ENCODE peak calls at places on chromosomes 3 and 15, in four cellular contexts. X is GM12878, N is HepG2, V is K562. L is an unnamed sample.

GRCh38 chr15:51864408-51865056 is 35.1 kb downstream of the TMOD3 start:
- DNase-seq in X (no peak), N (no peak), V (no peak), L (no peak)

GRCh38 chr15:73660455-73660854 is 23.7 kb upstream of the CD276 start:
- DNase-seq in X (no peak), N (no peak), V (no peak), L (no peak)

GRCh38 chr3:141377377-141377776 is 9.1 kb downstream of the ZBTB38 start:
- DNase-seq in X (no peak), N (no peak), V (no peak), L (no peak)

GRCh38 chr3:17142516-17142915 is 257.8 kb downstream of the PLCL2 start:
- DNase-seq in X (no peak), N (no peak), V (no peak), L (no peak)

GRCh38 chr3:141231923-141232861 is 567 bp downstream of the PXYLP1 start:
- DNase-seq in X (no peak), N (no peak), V (peak), L (peak)

GRCh38 chr3:132283440-132283839 is 33.8 kb upstream of the ACP3 start:
- DNase-seq in X (no peak), N (no peak), V (no peak), L (no peak)

GRCh38 chr3:155270063-155270462 is 23.4 kb downstream of the STRIT1 start:
- DNase-seq in X (no peak), N (no peak), V (no peak), L (no peak)

GRCh38 chr3:132569580-132569979 is 27.5 kb upstream of the ACKR4 start:
- DNase-seq in X (no peak), N (no peak), V (no peak), L (no peak)

GRCh38 chr3:172221550-172221949 is 182.2 kb downstream of the FNDC3B start:
- DNase-seq in X (no peak), N (no peak), V (no peak), L (no peak)

GRCh38 chr15:75042730-75043508 is 19.5 kb downstream of the PPCDC start:
- DNase-seq in X (peak), N (peak), V (peak), L (peak)

GRCh38 chr3:66039590-66039887 is 821 bp upstream of the MAGI1 start:
- DNase-seq in X (no peak), N (peak), V (peak), L (peak)

GRCh38 chr3:27431116-27431515 is 53.1 kb downstream of the SLC4A7 start:
- DNase-seq in X (no peak), N (no peak), V (no peak), L (peak)

GRCh38 chr3:195013962-195014361 is 257.0 kb downstream of the XXYLT1 start:
- DNase-seq in X (no peak), N (no peak), V (no peak), L (no peak)

GRCh38 chr3:8338424-8338823 is 163.2 kb upstream of the LMCD1 start:
- DNase-seq in X (no peak), N (no peak), V (no peak), L (no peak)

GRCh38 chr3:156448300-156448699 is 106.6 kb downstream of the SSR3 start:
- DNase-seq in X (no peak), N (peak), V (peak), L (peak)

GRCh38 chr15:42890161-42890913 is 30.2 kb downstream of the TTBK2 start:
- DNase-seq in X (no peak), N (peak), V (no peak), L (peak)

GRCh38 chr15:63500265-63501250 is 3.8 kb upstream of the USP3 start:
- DNase-seq in X (no peak), N (no peak), V (no peak), L (no peak)

GRCh38 chr3:45145681-45146614 is at the start of gene CDCP1:
- DNase-seq in X (no peak), N (no peak), V (peak), L (no peak)
- TF ChIP-seq POLR2AphosphoS5 in X (no peak), N (no peak), V (no peak), L (no peak)

DNA sequence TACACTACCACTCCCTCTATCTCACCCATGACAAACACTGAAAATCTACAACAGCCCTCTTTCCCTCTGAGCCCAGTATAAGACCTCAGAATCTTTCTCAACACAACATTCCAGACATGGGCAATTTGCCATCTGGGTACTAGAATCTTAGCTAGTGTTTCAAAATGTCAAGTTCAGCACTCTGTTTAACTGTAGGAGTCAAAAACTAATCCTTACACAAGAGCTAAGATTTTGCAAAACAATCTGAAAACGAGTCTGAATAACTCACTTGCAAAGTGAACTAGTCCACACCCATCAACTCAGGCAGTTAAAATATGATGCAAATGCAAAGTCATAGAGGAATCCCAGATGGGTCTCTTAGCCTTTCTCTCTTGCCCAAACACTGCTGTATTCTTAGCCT is 67.8 kb downstream of the GPR176 start:
- DNase-seq in X (no peak), N (no peak), V (no peak), L (no peak)
- TF ChIP-seq MYC in X (no peak), N (no peak), V (no peak), L (no peak)

DNA sequence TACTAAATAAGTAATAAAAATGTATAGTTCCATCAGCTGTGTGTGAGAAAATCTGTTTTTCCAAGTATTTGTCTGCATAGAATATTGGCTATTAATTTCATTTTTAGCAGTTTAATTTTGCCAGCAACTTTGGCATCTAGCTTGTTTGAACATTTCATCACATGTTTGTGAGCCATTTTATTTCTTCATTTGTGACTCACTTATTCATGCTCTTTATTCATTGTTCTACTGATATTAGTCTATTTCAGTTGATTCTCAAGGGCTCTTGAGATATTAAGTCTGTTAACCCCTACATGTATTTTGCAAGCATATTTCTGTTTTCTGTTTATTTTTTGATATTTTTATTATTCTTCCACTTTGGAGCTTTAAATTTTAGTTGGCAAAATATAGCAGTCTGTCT is 74.0 kb upstream of the PHLDB2 start:
- DNase-seq in X (no peak), N (no peak), V (no peak), L (no peak)
- H3K27ac ChIP-seq in X (no peak), N (no peak), V (no peak), L (no peak)

GRCh38 chr15:35306361-35306981 is 221.4 kb upstream of the NANOGP8 start:
- DNase-seq in X (no peak), N (no peak), V (no peak), L (peak)

GRCh38 chr15:35309886-35310285 is 224.8 kb upstream of the NANOGP8 start:
- DNase-seq in X (no peak), N (no peak), V (no peak), L (no peak)

GRCh38 chr15:35307026-35307425 is 221.9 kb upstream of the NANOGP8 start:
- DNase-seq in X (no peak), N (no peak), V (no peak), L (no peak)

GRCh38 chr15:35307676-35308075 is 222.6 kb upstream of the NANOGP8 start:
- DNase-seq in X (no peak), N (no peak), V (no peak), L (no peak)

DNA sequence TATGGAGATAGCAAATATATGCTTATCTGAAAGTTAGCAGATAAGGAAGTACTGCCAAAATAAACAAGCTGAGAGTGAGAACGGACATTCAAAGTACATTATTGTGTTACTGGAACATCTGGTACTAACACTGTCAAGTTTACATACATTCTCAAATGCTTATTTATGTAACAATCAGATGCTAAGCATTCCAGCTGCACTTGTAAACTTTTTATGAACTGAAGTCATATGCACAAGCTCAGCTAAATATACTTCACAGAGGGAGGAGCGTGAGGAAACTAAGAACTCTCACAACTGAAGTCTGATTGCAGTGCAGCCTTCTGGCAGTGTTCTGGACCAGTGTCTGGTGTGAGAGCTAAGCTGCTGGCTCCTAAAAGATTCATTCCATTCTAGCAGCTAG is 223.7 kb upstream of the NANOGP8 start:
- DNase-seq in X (no peak), N (no peak), V (no peak), L (peak)
- TF ChIP-seq POLR2AphosphoS5 in X (no peak), N (no peak), V (no peak), L (peak)

DNA sequence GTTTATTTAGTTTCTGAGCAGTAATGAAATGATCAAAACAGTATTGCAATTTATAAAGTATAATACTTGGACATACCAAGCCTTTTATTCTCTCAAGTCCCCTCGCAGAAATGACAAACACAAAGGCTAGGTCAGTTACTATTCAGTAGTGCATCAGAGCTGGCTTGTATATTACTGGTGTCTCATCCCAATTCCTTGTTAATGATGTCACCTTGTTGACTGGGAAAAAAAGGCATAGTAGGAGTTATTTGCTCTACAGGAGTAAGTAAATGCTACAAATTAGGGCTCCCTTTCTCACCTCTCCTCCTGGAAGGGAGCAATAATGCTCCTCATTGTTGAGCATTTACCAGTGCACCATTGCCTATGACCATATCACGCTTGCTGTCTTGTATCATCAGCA is 317.6 kb downstream of the CHL1 start:
- DNase-seq in X (no peak), N (no peak), V (no peak), L (no peak)
- TF ChIP-seq MYC in X (no peak), N (no peak), V (no peak), L (no peak)

GRCh38 chr3:58585994-58586393 is 8.8 kb upstream of the FAM107A start:
- DNase-seq in X (no peak), N (no peak), V (no peak), L (no peak)

GRCh38 chr3:58586776-58587192 is 9.6 kb upstream of the FAM107A start:
- DNase-seq in X (no peak), N (no peak), V (no peak), L (no peak)

GRCh38 chr3:58584690-58585004 is 7.5 kb upstream of the FAM107A start:
- DNase-seq in X (no peak), N (no peak), V (no peak), L (no peak)

GRCh38 chr3:58588030-58588614 is 10.9 kb upstream of the FAM107A start:
- DNase-seq in X (no peak), N (no peak), V (peak), L (peak)

DNA sequence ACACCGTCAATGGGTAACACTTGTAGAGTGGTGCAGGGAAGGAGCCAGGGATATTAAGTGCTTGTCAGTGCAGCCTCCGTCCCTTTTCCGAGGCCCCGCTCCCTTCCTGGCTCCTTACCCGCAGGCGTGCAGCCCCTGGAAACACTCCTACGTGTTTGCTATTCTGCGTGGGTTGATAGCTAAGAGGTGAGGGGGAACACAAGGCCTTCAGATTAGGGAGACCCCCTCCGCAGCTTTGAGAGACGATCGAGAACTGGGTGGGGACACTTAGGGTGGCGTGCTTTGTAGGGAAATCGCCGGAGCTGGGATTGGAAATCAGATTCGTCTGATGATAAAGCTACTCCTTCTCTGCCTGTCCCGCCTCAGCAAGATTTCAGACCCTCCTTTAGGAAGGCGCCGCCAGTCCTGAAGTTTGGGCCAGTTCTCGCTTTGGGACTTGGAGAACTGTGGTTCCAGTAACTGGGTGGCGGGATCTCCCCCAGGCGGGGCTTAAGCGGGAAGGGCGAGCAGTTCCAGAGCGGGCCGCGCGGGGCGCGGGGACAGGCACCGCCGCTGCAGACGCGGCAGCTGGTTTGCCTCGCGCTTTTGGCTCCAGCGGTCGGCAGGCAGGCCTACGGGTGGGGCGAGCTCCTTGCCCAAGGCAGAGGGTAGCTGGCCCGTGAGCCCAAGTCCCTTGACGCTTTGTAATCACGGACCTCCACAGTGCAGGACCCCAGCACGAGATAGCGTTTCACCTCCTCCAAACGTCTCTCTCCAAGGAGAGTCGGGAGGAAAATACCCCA is 8.0 kb upstream of the FAM107A start:
- DNase-seq in X (no peak), N (peak), V (peak), L (peak)
- H3K27ac ChIP-seq in X (no peak), N (no peak), V (no peak), L (no peak)

GRCh38 chr3:42090973-42091731 is at the start of gene TRAK1:
- DNase-seq in X (no peak), N (no peak), V (no peak), L (no peak)
- TF ChIP-seq POLR2AphosphoS5 in X (no peak), N (no peak), V (no peak), L (no peak)

L was measured in endothelial cell of umbilical vein.